ENCODE peak calls at places on chromosomes 6 and 20, in nine cellular contexts. T is stimulated activated CD8-positive, alpha-beta memory T cell treated with anti-CD3 and anti-CD28 coated beads, Interleukin-15, amount 100 ng/mL, for 24 hours; R is AG04449; D is foreskin keratinocyte; W is uterus; V is endothelial cell of umbilical vein; S is HepG2; B is NCI-H774; C is HEK293T. Y is an unnamed sample.

GRCh38 chr20:58142843-58143185 is 85.6 kb downstream of the ANKRD60 start:
- DNase-seq in C (no peak), B (no peak), V (no peak), W (no peak), D (no peak), R (no peak), T (no peak), S (no peak), Y (no peak)

GRCh38 chr20:36318166-36318565 is 12.0 kb downstream of the DLGAP4 start:
- DNase-seq in B (no peak), W (no peak), D (no peak), T (no peak), C (no peak), S (no peak), R (no peak), V (no peak), Y (no peak)

GRCh38 chr20:25749667-25750066 is 53.0 kb upstream of the ZNF337 start:
- DNase-seq in C (no peak), D (no peak), S (no peak), R (no peak), T (no peak), B (no peak), V (no peak), W (no peak), Y (no peak)

GRCh38 chr6:4612636-4613171 is 163.5 kb upstream of the CDYL start:
- DNase-seq in R (no peak), S (no peak), T (no peak), C (no peak), V (no peak), D (peak; percentile 39), B (no peak), W (peak; percentile 78), Y (no peak)

GRCh38 chr6:137044366-137045220 is at the start of gene IL20RA:
- DNase-seq in R (no peak), S (no peak), B (peak; percentile 52), C (no peak), W (peak; percentile 33), D (no peak), V (no peak), T (no peak), Y (no peak)

GRCh38 chr6:530425-530824 is 126.5 kb downstream of the HUS1B start:
- DNase-seq in T (no peak), V (no peak), C (no peak), R (no peak), S (no peak), B (no peak), D (no peak), W (no peak), Y (no peak)

GRCh38 chr6:120186080-120186479 is 836.5 kb upstream of the MAN1A1 start:
- DNase-seq in R (no peak), D (no peak), W (no peak), C (no peak), T (no peak), B (no peak), V (no peak), S (no peak), Y (no peak)

GRCh38 chr6:15775741-15776140 is 112.9 kb upstream of the DTNBP1 start:
- DNase-seq in D (no peak), R (no peak), T (no peak), B (no peak), W (no peak), C (no peak), S (no peak), V (no peak), Y (no peak)

GRCh38 chr6:166688901-166689300 is 61.9 kb upstream of the RPS6KA2 start:
- DNase-seq in D (no peak), S (no peak), C (no peak), T (no peak), V (no peak), W (no peak), R (no peak), B (no peak), Y (no peak)

GRCh38 chr6:75077694-75078093 is 128.2 kb downstream of the COL12A1 start:
- DNase-seq in D (no peak), T (no peak), C (no peak), R (no peak), V (no peak), B (no peak), S (no peak), W (no peak), Y (no peak)

GRCh38 chr6:157326979-157327378 is 3.7 kb upstream of the TMEM242 start:
- DNase-seq in R (no peak), S (peak; percentile 56), W (no peak), V (no peak), C (no peak), B (no peak), T (no peak), D (no peak), Y (no peak)

GRCh38 chr6:5179917-5180316 is 80.8 kb downstream of the LYRM4 start:
- DNase-seq in T (no peak), S (no peak), D (no peak), V (no peak), W (no peak), C (no peak), B (no peak), R (no peak), Y (peak; percentile 7)

GRCh38 chr6:55277628-55278003 is 49.7 kb upstream of the GFRAL start:
- DNase-seq in S (no peak), C (no peak), D (no peak), T (no peak), W (no peak), R (no peak), V (no peak), B (no peak), Y (no peak)

GRCh38 chr20:51768759-51769517 is 748 bp upstream of the ATP9A start:
- DNase-seq in R (no peak), B (no peak), C (no peak), D (no peak), W (no peak), T (no peak), V (peak; percentile 21), S (no peak), Y (no peak)

GRCh38 chr6:135181333-135182119 is 418 bp downstream of the MYB start:
- DNase-seq in B (peak; percentile 32), C (peak; percentile 33), R (no peak), W (no peak), T (peak; percentile 3), V (peak; percentile 43), D (peak; percentile 39), S (no peak), Y (peak; percentile 10)

GRCh38 chr20:38970302-38970701 is 8.2 kb downstream of the DHX35 start:
- DNase-seq in R (peak; percentile 83), V (no peak), C (no peak), D (peak; percentile 89), S (no peak), T (no peak), B (no peak), W (no peak), Y (peak; percentile 13)

GRCh38 chr6:34276881-34277762 is 28.3 kb upstream of the SMIM29 start:
- DNase-seq in S (peak; percentile 85), T (no peak), R (no peak), C (no peak), W (no peak), D (no peak), V (no peak), B (no peak), Y (no peak)

GRCh38 chr6:148323344-148323743 is 19.3 kb upstream of the SASH1 start:
- DNase-seq in C (no peak), D (peak; percentile 67), V (no peak), R (no peak), T (no peak), S (no peak), W (no peak), B (no peak), Y (no peak)

GRCh38 chr20:37179671-37180524 is 550 bp upstream of the MROH8 start:
- DNase-seq in T (no peak), W (no peak), D (peak; percentile 82), B (no peak), V (no peak), S (peak; percentile 59), C (no peak), R (peak; percentile 21), Y (peak; percentile 28)

GRCh38 chr20:19583532-19584175 is 174.4 kb upstream of the RIN2 start:
- DNase-seq in R (no peak), B (peak; percentile 51), T (no peak), D (peak; percentile 46), V (peak; percentile 43), C (peak; percentile 73), S (peak; percentile 51), W (peak; percentile 63), Y (peak; percentile 64)

GRCh38 chr6:133099573-133099972 is 141.6 kb upstream of the EYA4 start:
- DNase-seq in D (peak; percentile 81), W (no peak), T (no peak), B (no peak), C (no peak), S (peak; percentile 93), V (peak; percentile 31), R (peak; percentile 33), Y (no peak)

GRCh38 chr6:25637946-25638345 is 14.1 kb upstream of the SCGN start:
- DNase-seq in C (no peak), R (no peak), W (no peak), V (no peak), B (peak; percentile 74), T (no peak), D (peak; percentile 11), S (peak; percentile 38), Y (no peak)

GRCh38 chr6:52739627-52740026 is 23.6 kb downstream of the GSTA2 start:
- DNase-seq in W (no peak), B (no peak), T (no peak), C (no peak), S (no peak), V (no peak), D (no peak), R (no peak), Y (no peak)

GRCh38 chr6:46949662-46950280 is 28.0 kb upstream of the ADGRF5 start:
- DNase-seq in V (no peak), B (no peak), C (no peak), T (no peak), W (peak; percentile 66), D (no peak), S (no peak), R (no peak), Y (no peak)

GRCh38 chr6:15431762-15432495 is 186.1 kb downstream of the JARID2 start:
- DNase-seq in S (peak; percentile 97), V (no peak), B (no peak), C (no peak), R (no peak), T (no peak), D (no peak), W (no peak), Y (no peak)

GRCh38 chr6:157944983-157945931 is 36.4 kb upstream of the SYNJ2 start:
- DNase-seq in W (no peak), V (no peak), D (no peak), S (no peak), C (no peak), R (no peak), T (no peak), B (no peak), Y (no peak)

GRCh38 chr6:1570848-1571247 is 38.9 kb upstream of the FOXC1 start:
- DNase-seq in R (no peak), T (no peak), S (no peak), C (no peak), W (no peak), B (no peak), V (no peak), D (no peak), Y (no peak)

GRCh38 chr6:125749112-125749863 is at the start of gene HEY2:
- DNase-seq in R (no peak), T (peak; percentile 72), D (peak; percentile 47), B (peak; percentile 99), W (peak; percentile 88), V (peak; percentile 83), C (peak; percentile 96), S (peak; percentile 84), Y (peak; percentile 72)

GRCh38 chr6:105300090-105300489 is 102.8 kb downstream of the PREP start:
- DNase-seq in D (no peak), V (no peak), W (no peak), B (no peak), R (no peak), C (no peak), S (no peak), T (no peak), Y (no peak)

GRCh38 chr6:163346529-163346961 is 68.0 kb upstream of the QKI start:
- DNase-seq in T (no peak), W (no peak), S (no peak), B (no peak), R (no peak), V (no peak), D (no peak), C (no peak), Y (no peak)

GRCh38 chr20:62927128-62927705 is 912 bp upstream of the DIDO1 start:
- DNase-seq in R (no peak), T (no peak), D (no peak), S (peak; percentile 30), B (no peak), V (no peak), W (no peak), C (no peak), Y (no peak)

Y was measured in A549.